ENCODE peak calls at places on chromosomes 6 and 20, in eight cellular contexts. J is A172; T is adrenal gland; B is WTC11; S is posterior cingulate gyrus; D is ACHN; W is effector memory CD4-positive, alpha-beta T cell; A is GM23338. U is an unnamed sample.

GRCh38 chr6:39891353-39891752 is 42.9 kb downstream of the MOCS1 start:
- DNase-seq in D (no peak), J (no peak), B (no peak), A (no peak), S (no peak), W (no peak), T (no peak), U (no peak)

GRCh38 chr20:63819224-63819917 is 11.7 kb downstream of the ZBTB46 start:
- DNase-seq in A (peak; percentile 59), T (no peak), D (no peak), S (no peak), J (no peak), W (no peak), B (no peak), U (no peak)

GRCh38 chr6:140062042-140063041 is 687.9 kb upstream of the CITED2 start:
- DNase-seq in S (no peak), J (peak; percentile 87), W (no peak), B (no peak), D (peak; percentile 74), T (peak; percentile 69), A (no peak), U (no peak)

GRCh38 chr20:57325632-57326356 is 3.8 kb upstream of the SPO11 start:
- DNase-seq in T (no peak), J (no peak), A (no peak), B (no peak), S (no peak), D (no peak), W (no peak), U (no peak)

GRCh38 chr20:14643146-14643545 is 305.7 kb upstream of the FLRT3 start:
- DNase-seq in J (no peak), D (no peak), T (no peak), B (no peak), S (no peak), W (no peak), A (no peak), U (no peak)

GRCh38 chr20:24673678-24674570 is 204.5 kb downstream of the SYNDIG1 start:
- DNase-seq in T (no peak), B (no peak), S (peak; percentile 39), A (no peak), W (no peak), D (peak; percentile 31), J (peak; percentile 87), U (no peak)

GRCh38 chr20:9119776-9120175 is 50.9 kb downstream of the PLCB4 start:
- DNase-seq in D (no peak), T (peak; percentile 22), B (no peak), J (peak; percentile 74), S (peak; percentile 77), A (no peak), W (no peak), U (no peak)

GRCh38 chr6:13787146-13787545 is 27.2 kb downstream of the MCUR1 start:
- DNase-seq in J (no peak), D (no peak), A (peak; percentile 28), B (no peak), W (no peak), T (no peak), S (no peak), U (no peak)

GRCh38 chr6:70282906-70283461 is 19.9 kb downstream of the COL9A1 start:
- DNase-seq in B (peak; percentile 66), T (no peak), J (no peak), S (peak; percentile 84), W (no peak), D (no peak), A (peak; percentile 84), U (no peak)

GRCh38 chr6:150992682-150993081 is 127.2 kb downstream of the MTHFD1L start:
- DNase-seq in W (no peak), J (no peak), A (peak; percentile 30), S (no peak), D (no peak), B (no peak), T (no peak), U (no peak)

GRCh38 chr6:12923644-12924235 is 207.2 kb downstream of the PHACTR1 start:
- DNase-seq in D (no peak), S (no peak), B (no peak), T (no peak), W (no peak), J (no peak), A (no peak), U (no peak)

GRCh38 chr20:51541189-51542032 is 1.1 kb downstream of the NFATC2 start:
- DNase-seq in B (peak; percentile 25), S (peak; percentile 91), J (no peak), A (peak; percentile 29), W (peak; percentile 81), T (peak; percentile 55), D (no peak), U (peak; percentile 70)

GRCh38 chr6:113529191-113529590 is 328.0 kb upstream of the MARCKS start:
- DNase-seq in A (no peak), W (no peak), S (no peak), T (no peak), D (no peak), J (no peak), B (no peak), U (no peak)

GRCh38 chr6:166174031-166174430 is 6.4 kb upstream of the TBXT start:
- DNase-seq in W (no peak), D (no peak), A (no peak), T (no peak), S (no peak), J (no peak), B (no peak), U (no peak)

GRCh38 chr6:31128093-31128676 is 7.9 kb upstream of the CDSN start:
- DNase-seq in T (peak; percentile 75), S (peak; percentile 87), A (peak; percentile 90), W (peak; percentile 59), D (peak; percentile 46), B (peak; percentile 88), J (peak; percentile 52), U (peak; percentile 0)

GRCh38 chr6:167722634-167723309 is 103.9 kb upstream of the AFDN start:
- DNase-seq in J (no peak), S (peak; percentile 52), A (no peak), T (no peak), B (no peak), W (no peak), D (no peak), U (no peak)

GRCh38 chr6:125163811-125164210 is 10.2 kb downstream of the TPD52L1 start:
- DNase-seq in S (no peak), A (no peak), W (no peak), T (no peak), D (no peak), B (no peak), J (no peak), U (no peak)

GRCh38 chr6:158303210-158303731 is 9.0 kb upstream of the TULP4 start:
- DNase-seq in B (no peak), S (no peak), J (no peak), A (no peak), D (no peak), W (no peak), T (no peak), U (no peak)

U was measured in NCI-H2107.